ENCODE peak calls at places on chromosome 19, in four cellular contexts. J is smooth muscle cell of the brain vasculature, E is mucosa of descending colon, Y is T-cell. W is an unnamed sample.

GRCh38 chr19:14149509-14149994 is 13.2 kb upstream of the ASF1B start:
- DNase-seq in E (peak; percentile 81), Y (peak; percentile 52), J (no peak), W (peak; percentile 37)

GRCh38 chr19:4597278-4597974 is 37.9 kb upstream of the SEMA6B start:
- DNase-seq in E (no peak), J (no peak), Y (no peak), W (no peak)

GRCh38 chr19:3125900-3126524 is 9.8 kb upstream of the GNA15 start:
- DNase-seq in J (no peak), Y (peak; percentile 29), E (peak; percentile 70), W (peak; percentile 31)

GRCh38 chr19:5234412-5234811 is 106.2 kb downstream of the PTPRS start:
- DNase-seq in E (no peak), Y (no peak), J (no peak), W (no peak)

GRCh38 chr19:18478545-18479311 is 40.8 kb upstream of the ISYNA1 start:
- DNase-seq in E (peak; percentile 84), Y (peak; percentile 24), J (no peak), W (peak; percentile 98)

GRCh38 chr19:16285769-16286564 is 38.7 kb upstream of the KLF2 start:
- DNase-seq in Y (no peak), E (no peak), J (no peak), W (no peak)

GRCh38 chr19:34084396-34085145 is 87.7 kb upstream of the LSM14A start:
- DNase-seq in J (no peak), Y (no peak), E (no peak), W (no peak)

GRCh38 chr19:8454218-8454617 is 9.4 kb downstream of the HNRNPM start:
- DNase-seq in Y (no peak), J (no peak), E (no peak), W (no peak)

GRCh38 chr19:6272411-6272791 is 7.4 kb downstream of the MLLT1 start:
- DNase-seq in E (no peak), Y (no peak), J (no peak), W (peak; percentile 67)

GRCh38 chr19:43532571-43532961 is 422 bp upstream of the ZNF575 start:
- DNase-seq in E (peak; percentile 83), Y (no peak), J (no peak), W (peak; percentile 45)

GRCh38 chr19:1655131-1655981 is 2.9 kb upstream of the TCF3 start:
- DNase-seq in J (no peak), Y (no peak), E (peak; percentile 45), W (no peak)

GRCh38 chr19:10228925-10229324 is 2.2 kb downstream of the S1PR2 start:
- DNase-seq in Y (no peak), E (no peak), J (no peak), W (peak; percentile 52)

GRCh38 chr19:1935484-1936208 is 5.3 kb upstream of the CSNK1G2 start:
- DNase-seq in J (no peak), Y (no peak), E (no peak), W (no peak)

GRCh38 chr19:5624741-5625140 is 1.9 kb downstream of the SAFB start:
- DNase-seq in E (no peak), Y (no peak), J (no peak), W (no peak)

GRCh38 chr19:1206063-1206732 is 620 bp downstream of the STK11 start:
- DNase-seq in E (no peak), Y (no peak), J (no peak), W (no peak)

GRCh38 chr19:31066385-31066784 is 282.9 kb downstream of the TSHZ3 start:
- DNase-seq in E (no peak), Y (no peak), J (peak; percentile 45), W (peak; percentile 31)

GRCh38 chr19:2477732-2478191 is 1.8 kb downstream of the GADD45B start:
- DNase-seq in E (peak; percentile 76), J (no peak), Y (no peak), W (peak; percentile 55)

GRCh38 chr19:7395360-7395781 is 46.6 kb downstream of the ARHGEF18 start:
- DNase-seq in J (no peak), Y (no peak), E (no peak), W (peak; percentile 15)

GRCh38 chr19:46040952-46041500 is at the start of gene IGFL4:
- DNase-seq in J (no peak), Y (no peak), E (no peak), W (peak; percentile 8)

GRCh38 chr19:53057904-53058579 is 13.5 kb downstream of the ERVV-2 start:
- DNase-seq in E (no peak), Y (no peak), J (no peak), W (peak; percentile 13)

GRCh38 chr19:34259367-34259865 is 5.1 kb downstream of the GARRE1 start:
- DNase-seq in Y (no peak), J (no peak), E (no peak), W (peak; percentile 49)

GRCh38 chr19:17829855-17830566 is 8.7 kb upstream of the INSL3 start:
- DNase-seq in Y (no peak), E (no peak), J (no peak), W (no peak)

GRCh38 chr19:41206926-41207750 is 11.9 kb upstream of the AXL start:
- DNase-seq in Y (no peak), J (no peak), E (no peak), W (peak; percentile 51)

GRCh38 chr19:17952041-17952976 is 14.6 kb upstream of the KCNN1 start:
- DNase-seq in Y (no peak), E (no peak), J (no peak), W (no peak)

GRCh38 chr19:13670846-13671245 is 93.5 kb upstream of the MRI1 start:
- DNase-seq in J (no peak), E (no peak), Y (no peak), W (no peak)

GRCh38 chr19:1673645-1674292 is 21.4 kb upstream of the TCF3 start:
- DNase-seq in J (no peak), Y (no peak), E (peak; percentile 27), W (no peak)

W was measured in fibroblast of villous mesenchyme.